ENCODE peak calls at places on chromosomes 12 and 14, in seven cellular contexts. One of them, this sample, is unnamed.

GRCh38 chr12:132144115-132145071 is at the start of the genes DDX51 and NOC4L:
- DNase-seq in neural progenitor cell: peak
- DNase-seq in fibroblast of lung: peak
- DNase-seq in WTC11: peak
- DNase-seq in naive thymus-derived CD4-positive, alpha-beta T cell: peak
- DNase-seq in NCI-H2081: peak
- DNase-seq in naive B cell: peak
- DNase-seq in this sample: peak

GRCh38 chr12:65836419-65837197 is 12.3 kb downstream of the HMGA2 start:
- DNase-seq in fibroblast of lung: no peak
- DNase-seq in naive thymus-derived CD4-positive, alpha-beta T cell: no peak
- DNase-seq in NCI-H2081: no peak
- DNase-seq in naive B cell: no peak
- DNase-seq in WTC11: no peak
- DNase-seq in neural progenitor cell: no peak
- DNase-seq in this sample: no peak

GRCh38 chr12:6213969-6214368 is 13.8 kb downstream of the CD9 start:
- DNase-seq in fibroblast of lung: no peak
- DNase-seq in WTC11: no peak
- DNase-seq in naive B cell: no peak
- DNase-seq in NCI-H2081: no peak
- DNase-seq in naive thymus-derived CD4-positive, alpha-beta T cell: no peak
- DNase-seq in neural progenitor cell: no peak
- DNase-seq in this sample: no peak

GRCh38 chr12:9651265-9651729 is 18.2 kb upstream of the CLEC2D start:
- DNase-seq in neural progenitor cell: no peak
- DNase-seq in NCI-H2081: no peak
- DNase-seq in naive B cell: no peak
- DNase-seq in fibroblast of lung: peak
- DNase-seq in naive thymus-derived CD4-positive, alpha-beta T cell: peak
- DNase-seq in WTC11: no peak
- DNase-seq in this sample: peak

GRCh38 chr14:69572634-69573135 is 2.0 kb downstream of the CCDC177 start:
- DNase-seq in neural progenitor cell: no peak
- DNase-seq in naive B cell: no peak
- DNase-seq in fibroblast of lung: no peak
- DNase-seq in NCI-H2081: no peak
- DNase-seq in naive thymus-derived CD4-positive, alpha-beta T cell: no peak
- DNase-seq in WTC11: peak
- DNase-seq in this sample: no peak

GRCh38 chr14:99259327-99259726 is 12.7 kb downstream of the BCL11B start:
- DNase-seq in NCI-H2081: no peak
- DNase-seq in fibroblast of lung: no peak
- DNase-seq in neural progenitor cell: no peak
- DNase-seq in naive B cell: no peak
- DNase-seq in WTC11: no peak
- DNase-seq in naive thymus-derived CD4-positive, alpha-beta T cell: peak
- DNase-seq in this sample: no peak

GRCh38 chr14:56422703-56423213 is 156.8 kb upstream of the TMEM260 start:
- DNase-seq in naive thymus-derived CD4-positive, alpha-beta T cell: peak
- DNase-seq in NCI-H2081: peak
- DNase-seq in WTC11: peak
- DNase-seq in naive B cell: no peak
- DNase-seq in neural progenitor cell: peak
- DNase-seq in fibroblast of lung: peak
- DNase-seq in this sample: no peak

GRCh38 chr12:48422060-48422459 is 50.3 kb upstream of the ANP32D start:
- DNase-seq in WTC11: no peak
- DNase-seq in naive B cell: no peak
- DNase-seq in neural progenitor cell: no peak
- DNase-seq in naive thymus-derived CD4-positive, alpha-beta T cell: no peak
- DNase-seq in fibroblast of lung: peak
- DNase-seq in NCI-H2081: no peak
- DNase-seq in this sample: no peak

GRCh38 chr14:102430212-102430908 is 67.6 kb downstream of the TECPR2 start:
- DNase-seq in naive thymus-derived CD4-positive, alpha-beta T cell: no peak
- DNase-seq in naive B cell: no peak
- DNase-seq in neural progenitor cell: no peak
- DNase-seq in WTC11: no peak
- DNase-seq in NCI-H2081: no peak
- DNase-seq in fibroblast of lung: no peak
- DNase-seq in this sample: no peak

GRCh38 chr14:94483729-94484275 is 7.8 kb upstream of the SERPINA9 start:
- DNase-seq in naive thymus-derived CD4-positive, alpha-beta T cell: no peak
- DNase-seq in fibroblast of lung: peak
- DNase-seq in naive B cell: no peak
- DNase-seq in NCI-H2081: no peak
- DNase-seq in WTC11: no peak
- DNase-seq in neural progenitor cell: no peak
- DNase-seq in this sample: no peak

GRCh38 chr14:45089813-45090212 is 5.9 kb downstream of the PRPF39 start:
- DNase-seq in naive thymus-derived CD4-positive, alpha-beta T cell: no peak
- DNase-seq in WTC11: no peak
- DNase-seq in fibroblast of lung: peak
- DNase-seq in naive B cell: no peak
- DNase-seq in neural progenitor cell: no peak
- DNase-seq in NCI-H2081: no peak
- DNase-seq in this sample: no peak

GRCh38 chr12:5204271-5204670 is 160.6 kb downstream of the KCNA5 start:
- DNase-seq in naive thymus-derived CD4-positive, alpha-beta T cell: no peak
- DNase-seq in WTC11: no peak
- DNase-seq in naive B cell: no peak
- DNase-seq in neural progenitor cell: peak
- DNase-seq in NCI-H2081: no peak
- DNase-seq in fibroblast of lung: no peak
- DNase-seq in this sample: no peak

GRCh38 chr12:67042697-67043131 is 226.4 kb upstream of the CAND1 start:
- DNase-seq in naive thymus-derived CD4-positive, alpha-beta T cell: no peak
- DNase-seq in NCI-H2081: peak
- DNase-seq in fibroblast of lung: peak
- DNase-seq in neural progenitor cell: peak
- DNase-seq in naive B cell: no peak
- DNase-seq in WTC11: peak
- DNase-seq in this sample: no peak

GRCh38 chr14:20998674-20999366 is at the start of gene SLC39A2:
- DNase-seq in naive B cell: no peak
- DNase-seq in naive thymus-derived CD4-positive, alpha-beta T cell: no peak
- DNase-seq in neural progenitor cell: peak
- DNase-seq in fibroblast of lung: peak
- DNase-seq in WTC11: peak
- DNase-seq in NCI-H2081: no peak
- DNase-seq in this sample: no peak

GRCh38 chr12:81819991-81820633 is 61.0 kb upstream of the PPFIA2 start:
- DNase-seq in fibroblast of lung: peak
- DNase-seq in NCI-H2081: no peak
- DNase-seq in naive thymus-derived CD4-positive, alpha-beta T cell: no peak
- DNase-seq in neural progenitor cell: no peak
- DNase-seq in naive B cell: no peak
- DNase-seq in WTC11: no peak
- DNase-seq in this sample: no peak

GRCh38 chr12:66428261-66428660 is 126.0 kb downstream of the HELB start:
- DNase-seq in WTC11: no peak
- DNase-seq in neural progenitor cell: no peak
- DNase-seq in fibroblast of lung: no peak
- DNase-seq in NCI-H2081: no peak
- DNase-seq in naive thymus-derived CD4-positive, alpha-beta T cell: no peak
- DNase-seq in naive B cell: no peak
- DNase-seq in this sample: no peak

GRCh38 chr14:61744239-61744638 is 18.0 kb upstream of the SNAPC1 start:
- DNase-seq in WTC11: no peak
- DNase-seq in neural progenitor cell: no peak
- DNase-seq in naive B cell: no peak
- DNase-seq in fibroblast of lung: no peak
- DNase-seq in NCI-H2081: no peak
- DNase-seq in naive thymus-derived CD4-positive, alpha-beta T cell: no peak
- DNase-seq in this sample: no peak

GRCh38 chr12:3837049-3837448 is 36.1 kb downstream of the PARP11 start:
- DNase-seq in neural progenitor cell: peak
- DNase-seq in NCI-H2081: no peak
- DNase-seq in fibroblast of lung: no peak
- DNase-seq in naive thymus-derived CD4-positive, alpha-beta T cell: no peak
- DNase-seq in WTC11: no peak
- DNase-seq in naive B cell: no peak
- DNase-seq in this sample: no peak

GRCh38 chr12:123141615-123142517 is 9.0 kb downstream of the PITPNM2 start:
- DNase-seq in neural progenitor cell: peak
- DNase-seq in fibroblast of lung: peak
- DNase-seq in naive thymus-derived CD4-positive, alpha-beta T cell: no peak
- DNase-seq in naive B cell: no peak
- DNase-seq in NCI-H2081: no peak
- DNase-seq in WTC11: no peak
- DNase-seq in this sample: no peak

This sample was measured in GF-D8.